ENCODE peak calls at places on chromosomes 3 and 15, in seven cellular contexts. T is iPS-NIHi11; F is left ventricle myocardium inferior; I is H7; Z is activated T-cell treated with anti-CD3 and anti-CD28 coated beads for 1 hour; W is psoas muscle; H is activated naive CD8-positive, alpha-beta T cell treated with anti-CD3 and anti-CD28 coated beads, Interleukin-2, amount 10 ng/mL, durations not matched to agents 7 days and 5 days. U is an unnamed sample.

GRCh38 chr3:133894334-133895207 is 1.1 kb downstream of the RAB6B start:
- DNase-seq in I (peak), Z (no peak), F (no peak), W (no peak), H (no peak), T (peak), U (no peak)

GRCh38 chr3:70488131-70488530 is 175.7 kb upstream of the MDFIC2 start:
- DNase-seq in H (no peak), F (no peak), Z (no peak), I (no peak), W (no peak), T (no peak), U (no peak)

GRCh38 chr15:70185251-70185711 is 87.6 kb upstream of the TLE3 start:
- DNase-seq in F (no peak), W (no peak), I (no peak), Z (no peak), T (no peak), H (no peak), U (no peak)

GRCh38 chr15:99979371-99979770 is 246.1 kb upstream of the LYSMD4 start:
- DNase-seq in W (no peak), F (no peak), H (no peak), I (no peak), T (no peak), Z (no peak), U (no peak)

GRCh38 chr15:80861776-80862175 is 82.6 kb downstream of the CEMIP start:
- DNase-seq in T (no peak), Z (no peak), F (peak), W (no peak), H (no peak), I (no peak), U (no peak)

GRCh38 chr3:42209917-42210316 is 56.1 kb downstream of the CCK start:
- DNase-seq in W (no peak), F (no peak), I (no peak), T (no peak), Z (no peak), H (no peak), U (no peak)

GRCh38 chr15:68930268-68931022 is at the start of gene SPESP1:
- DNase-seq in H (peak), Z (peak), T (peak), F (peak), W (peak), I (peak), U (peak)

GRCh38 chr15:75171408-75171807 is 30.3 kb upstream of the C15orf39 start:
- DNase-seq in I (no peak), F (no peak), T (no peak), Z (no peak), W (no peak), H (peak), U (no peak)

GRCh38 chr15:31346367-31347066 is 19.9 kb downstream of the KLF13 start:
- DNase-seq in T (no peak), W (no peak), I (no peak), Z (no peak), F (no peak), H (no peak), U (no peak)

GRCh38 chr3:42778644-42779043 is 5.6 kb upstream of the CCDC13 start:
- DNase-seq in Z (no peak), T (no peak), I (no peak), F (no peak), H (no peak), W (no peak), U (no peak)

GRCh38 chr15:85800460-85801123 is 5.9 kb upstream of the KLHL25 start:
- DNase-seq in F (peak), Z (no peak), H (no peak), W (peak), I (peak), T (peak), U (no peak)

GRCh38 chr3:197508511-197508910 is 47.3 kb downstream of the BDH1 start:
- DNase-seq in Z (no peak), W (no peak), H (no peak), I (no peak), F (no peak), T (no peak), U (no peak)

GRCh38 chr3:147370316-147370715 is 36.0 kb downstream of the ZIC4 start:
- DNase-seq in I (no peak), W (no peak), Z (no peak), H (no peak), T (no peak), F (no peak), U (no peak)

GRCh38 chr3:16533928-16534913 is 20.7 kb upstream of the RFTN1 start:
- DNase-seq in T (no peak), I (no peak), W (no peak), Z (no peak), F (no peak), H (no peak), U (no peak)

GRCh38 chr3:139758654-139759291 is 81.0 kb upstream of the NMNAT3 start:
- DNase-seq in H (no peak), Z (no peak), W (no peak), T (no peak), I (no peak), F (no peak), U (no peak)

GRCh38 chr3:64612082-64612860 is 75.5 kb downstream of the ADAMTS9 start:
- DNase-seq in H (no peak), T (no peak), Z (no peak), I (no peak), F (no peak), W (no peak), U (no peak)

GRCh38 chr3:107797586-107797985 is 274.8 kb downstream of the BBX start:
- DNase-seq in W (no peak), F (no peak), Z (no peak), I (no peak), H (no peak), T (no peak), U (no peak)

GRCh38 chr15:90875549-90875981 is 7.2 kb downstream of the FURIN start:
- DNase-seq in Z (no peak), H (no peak), T (no peak), W (no peak), F (no peak), I (no peak), U (no peak)

GRCh38 chr3:170765419-170766078 is 104.4 kb downstream of the RPL22L1 start:
- DNase-seq in I (no peak), T (no peak), F (no peak), Z (no peak), H (no peak), W (no peak), U (no peak)

GRCh38 chr15:25175033-25175788 is 220.4 kb downstream of the SNRPN start:
- DNase-seq in H (peak), F (peak), W (peak), Z (no peak), T (peak), I (peak), U (no peak)

GRCh38 chr3:177102526-177102925 is 94.8 kb downstream of the TBL1XR1 start:
- DNase-seq in F (no peak), W (no peak), Z (no peak), I (no peak), H (no peak), T (peak), U (no peak)

GRCh38 chr3:127690823-127691452 is 18.2 kb downstream of the ABTB1 start:
- DNase-seq in W (peak), H (no peak), I (peak), Z (no peak), F (peak), T (peak), U (no peak)

GRCh38 chr3:150314248-150315027 is 93.7 kb upstream of the TSC22D2 start:
- DNase-seq in H (no peak), F (no peak), T (peak), W (no peak), Z (no peak), I (no peak), U (no peak)

GRCh38 chr3:122273498-122273897 is 51.5 kb upstream of the CSTA start:
- DNase-seq in H (no peak), W (no peak), I (no peak), T (no peak), F (no peak), Z (no peak), U (no peak)

GRCh38 chr3:158103131-158103955 is 2.9 kb downstream of the SHOX2 start:
- DNase-seq in T (no peak), H (peak), I (peak), W (peak), F (no peak), Z (no peak), U (no peak)

GRCh38 chr3:195802795-195803194 is 8.9 kb downstream of the MUC4 start:
- DNase-seq in I (no peak), F (no peak), Z (no peak), T (no peak), W (no peak), H (no peak), U (no peak)

GRCh38 chr3:12442654-12443501 is 41.4 kb upstream of the TSEN2 start:
- DNase-seq in F (peak), W (no peak), T (no peak), I (no peak), H (no peak), Z (no peak), U (no peak)

GRCh38 chr3:147816770-147817169 is 407.6 kb downstream of the ZIC1 start:
- DNase-seq in T (no peak), W (peak), I (no peak), H (no peak), Z (no peak), F (peak), U (no peak)

GRCh38 chr3:45976191-45977091 is 19.2 kb downstream of the FYCO1 start:
- DNase-seq in H (no peak), Z (peak), F (no peak), T (no peak), W (no peak), I (no peak), U (no peak)

GRCh38 chr3:127412578-127413317 is 124.9 kb upstream of the PRR20G start:
- DNase-seq in H (no peak), I (no peak), Z (no peak), F (no peak), W (no peak), T (peak), U (no peak)

GRCh38 chr3:12681586-12682371 is 17.9 kb upstream of the RAF1 start:
- DNase-seq in W (no peak), Z (no peak), H (no peak), T (no peak), F (no peak), I (no peak), U (no peak)

GRCh38 chr15:100572362-100572983 is 29.5 kb downstream of the LINS1 start:
- DNase-seq in T (no peak), F (no peak), H (no peak), W (no peak), I (no peak), Z (no peak), U (no peak)

GRCh38 chr3:152778001-152778400 is 56.9 kb upstream of the P2RY1 start:
- DNase-seq in H (no peak), I (no peak), Z (no peak), F (no peak), T (no peak), W (no peak), U (no peak)

GRCh38 chr3:156763386-156763785 is 62.8 kb upstream of the LEKR1 start:
- DNase-seq in T (no peak), F (no peak), H (no peak), Z (no peak), I (no peak), W (no peak), U (no peak)

GRCh38 chr3:155560594-155560993 is 184.3 kb downstream of the PLCH1 start:
- DNase-seq in I (no peak), H (no peak), T (no peak), F (no peak), W (no peak), Z (no peak), U (no peak)

GRCh38 chr15:20358781-20359414 is 182.7 kb downstream of the GOLGA6L6 start:
- DNase-seq in Z (no peak), I (no peak), F (no peak), H (no peak), T (no peak), W (no peak), U (no peak)

GRCh38 chr3:70090322-70090913 is 90.9 kb downstream of the SAMMSON start:
- DNase-seq in T (peak), I (no peak), F (no peak), Z (no peak), W (no peak), H (no peak), U (no peak)

GRCh38 chr3:58350627-58351013 is 17.9 kb downstream of the PXK start:
- DNase-seq in H (no peak), I (no peak), F (no peak), W (no peak), T (no peak), Z (no peak), U (no peak)

U was measured in T follicular helper cell.